ENCODE peak calls at places on chromosomes 4 and X, in four cellular contexts. One of them, this sample, is unnamed.

GRCh38 chrX:111133389-111133788 is 37.4 kb downstream of the PAK3 start:
- DNase-seq in GM23338: no peak
- DNase-seq in HCT116: no peak
- DNase-seq in prostate gland: no peak
- DNase-seq in this sample: no peak

GRCh38 chrX:2150722-2151121 is 350.1 kb downstream of the DHRSX start:
- DNase-seq in GM23338: no peak
- DNase-seq in HCT116: no peak
- DNase-seq in prostate gland: no peak
- DNase-seq in this sample: no peak

GRCh38 chr4:119632216-119632615 is 3.6 kb upstream of the PDE5A start:
- DNase-seq in HCT116: no peak
- DNase-seq in prostate gland: no peak
- DNase-seq in GM23338: no peak
- DNase-seq in this sample: no peak

GRCh38 chr4:24209131-24209530 is 319.3 kb upstream of the PPARGC1A start:
- DNase-seq in GM23338: no peak
- DNase-seq in prostate gland: no peak
- DNase-seq in HCT116: no peak
- DNase-seq in this sample: no peak

GRCh38 chrX:143437439-143437838 is 79.8 kb downstream of the SPANXN3 start:
- DNase-seq in HCT116: no peak
- DNase-seq in prostate gland: no peak
- DNase-seq in GM23338: peak; percentile 53
- DNase-seq in this sample: peak; percentile 1

GRCh38 chr4:94523033-94523590 is 71.4 kb downstream of the PDLIM5 start:
- DNase-seq in prostate gland: no peak
- DNase-seq in GM23338: no peak
- DNase-seq in HCT116: no peak
- DNase-seq in this sample: no peak

GRCh38 chrX:41720125-41720780 is 3.7 kb upstream of the GPR82 start:
- DNase-seq in GM23338: no peak
- DNase-seq in prostate gland: no peak
- DNase-seq in HCT116: no peak
- DNase-seq in this sample: no peak

GRCh38 chr4:683247-683897 is 5.6 kb downstream of the SLC49A3 start:
- DNase-seq in HCT116: no peak
- DNase-seq in GM23338: no peak
- DNase-seq in prostate gland: no peak
- DNase-seq in this sample: no peak

GRCh38 chr4:110510955-110511544 is 35.1 kb downstream of the ENPEP start:
- DNase-seq in HCT116: peak; percentile 56
- DNase-seq in GM23338: peak; percentile 78
- DNase-seq in prostate gland: no peak
- DNase-seq in this sample: no peak

GRCh38 chrX:16444353-16444752 is 205.6 kb upstream of the S100G start:
- DNase-seq in HCT116: no peak
- DNase-seq in GM23338: no peak
- DNase-seq in prostate gland: no peak
- DNase-seq in this sample: no peak

GRCh38 chrX:121161501-121161933 is 114.1 kb downstream of the GLUD2 start:
- DNase-seq in HCT116: no peak
- DNase-seq in GM23338: peak; percentile 0
- DNase-seq in prostate gland: no peak
- DNase-seq in this sample: no peak

GRCh38 chr4:101730291-101731117 is 60.0 kb upstream of the BANK1 start:
- DNase-seq in prostate gland: peak; percentile 63
- DNase-seq in HCT116: peak; percentile 78
- DNase-seq in GM23338: peak; percentile 81
- DNase-seq in this sample: peak; percentile 67

GRCh38 chr4:38574559-38575333 is 89.3 kb upstream of the KLF3 start:
- DNase-seq in HCT116: no peak
- DNase-seq in GM23338: no peak
- DNase-seq in prostate gland: no peak
- DNase-seq in this sample: no peak

GRCh38 chrX:48558270-48558669 is 16.0 kb upstream of the RBM3 start:
- DNase-seq in GM23338: no peak
- DNase-seq in prostate gland: no peak
- DNase-seq in HCT116: no peak
- DNase-seq in this sample: no peak

GRCh38 chr4:106763044-106763443 is 273.1 kb downstream of the DKK2 start:
- DNase-seq in GM23338: peak; percentile 5
- DNase-seq in HCT116: no peak
- DNase-seq in prostate gland: no peak
- DNase-seq in this sample: no peak

DNA sequence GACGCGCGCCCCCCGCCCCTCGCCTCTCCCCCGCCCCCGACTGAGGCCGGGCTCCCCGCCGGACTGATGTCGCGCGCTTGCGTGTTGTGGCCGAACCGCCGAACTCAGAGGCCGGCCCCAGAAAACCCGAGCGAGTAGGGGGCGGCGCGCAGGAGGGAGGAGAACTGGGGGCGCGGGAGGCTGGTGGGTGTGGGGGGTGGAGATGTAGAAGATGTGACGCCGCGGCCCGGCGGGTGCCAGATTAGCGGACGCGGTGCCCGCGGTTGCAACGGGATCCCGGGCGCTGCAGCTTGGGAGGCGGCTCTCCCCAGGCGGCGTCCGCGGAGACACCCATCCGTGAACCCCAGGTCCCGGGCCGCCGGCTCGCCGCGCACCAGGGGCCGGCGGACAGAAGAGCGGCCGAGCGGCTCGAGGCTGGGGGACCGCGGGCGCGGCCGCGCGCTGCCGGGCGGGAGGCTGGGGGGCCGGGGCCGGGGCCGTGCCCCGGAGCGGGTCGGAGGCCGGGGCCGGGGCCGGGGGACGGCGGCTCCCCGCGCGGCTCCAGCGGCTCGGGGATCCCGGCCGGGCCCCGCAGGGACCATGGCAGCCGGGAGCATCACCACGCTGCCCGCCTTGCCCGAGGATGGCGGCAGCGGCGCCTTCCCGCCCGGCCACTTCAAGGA is at the start of gene FGF2:
- DNase-seq in HCT116: no peak
- DNase-seq in GM23338: peak; percentile 84
- DNase-seq in prostate gland: peak; percentile 12
- DNase-seq in this sample: no peak
- TF ChIP-seq POLR2AphosphoS5 in HCT116: no peak
- TF ChIP-seq POLR2AphosphoS5 in GM23338: peak; percentile 61
- TF ChIP-seq POLR2AphosphoS5 in prostate gland: no peak
- TF ChIP-seq POLR2AphosphoS5 in this sample: no peak

DNA sequence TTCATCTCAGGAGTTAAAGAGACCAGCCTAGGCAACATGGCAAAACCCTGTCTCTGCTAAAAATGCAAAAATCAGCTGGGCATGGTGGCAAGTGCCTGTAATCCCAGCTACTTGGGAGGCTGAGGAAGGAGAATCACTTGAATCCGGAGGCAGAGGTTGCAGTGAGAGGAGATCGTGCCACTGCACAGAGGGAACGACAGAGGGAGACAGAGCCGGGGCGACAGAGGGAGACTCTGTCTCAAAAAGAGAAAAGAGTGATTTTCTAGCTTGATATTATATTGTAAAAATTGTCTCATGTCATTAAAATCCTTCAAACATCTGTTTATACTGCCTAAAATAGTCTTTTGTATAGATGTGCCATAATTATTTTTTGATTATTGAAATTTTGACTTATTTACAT is 225.4 kb upstream of the AGA start:
- DNase-seq in prostate gland: no peak
- DNase-seq in GM23338: no peak
- DNase-seq in HCT116: no peak
- DNase-seq in this sample: no peak
- TF ChIP-seq CTCF in prostate gland: no peak
- TF ChIP-seq CTCF in GM23338: peak; percentile 58
- TF ChIP-seq CTCF in HCT116: peak; percentile 13
- TF ChIP-seq CTCF in this sample: no peak

DNA sequence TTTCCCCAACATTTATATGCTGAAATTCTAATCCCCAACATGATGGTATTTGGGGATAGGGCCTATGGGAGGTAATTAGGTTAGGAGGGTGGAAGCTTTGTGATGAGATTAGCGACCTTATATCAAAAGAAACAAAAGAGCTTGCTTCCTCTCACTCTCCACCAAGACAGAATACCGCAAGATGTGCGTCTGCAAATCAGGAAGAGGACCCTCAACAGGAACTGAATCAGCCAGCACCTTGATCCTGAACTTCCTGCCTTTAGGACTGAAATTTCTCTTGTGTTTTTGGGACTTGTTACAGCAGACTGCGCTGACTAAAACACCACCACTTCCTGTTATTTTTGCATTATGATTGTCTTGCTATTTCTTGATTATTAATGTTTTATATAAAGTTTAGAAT is 1889.4 kb downstream of the C4orf33 start:
- DNase-seq in GM23338: peak; percentile 3
- DNase-seq in HCT116: no peak
- DNase-seq in prostate gland: no peak
- DNase-seq in this sample: no peak
- TF ChIP-seq POLR2AphosphoS5 in GM23338: no peak
- TF ChIP-seq POLR2AphosphoS5 in HCT116: no peak
- TF ChIP-seq POLR2AphosphoS5 in prostate gland: no peak
- TF ChIP-seq POLR2AphosphoS5 in this sample: no peak

GRCh38 chrX:79592259-79592658 is 225.1 kb upstream of the ITM2A start:
- DNase-seq in GM23338: peak; percentile 2
- DNase-seq in HCT116: no peak
- DNase-seq in prostate gland: no peak
- DNase-seq in this sample: no peak
- TF ChIP-seq CTCF in GM23338: peak; percentile 12
- TF ChIP-seq CTCF in HCT116: no peak
- TF ChIP-seq CTCF in prostate gland: no peak
- TF ChIP-seq CTCF in this sample: no peak

DNA sequence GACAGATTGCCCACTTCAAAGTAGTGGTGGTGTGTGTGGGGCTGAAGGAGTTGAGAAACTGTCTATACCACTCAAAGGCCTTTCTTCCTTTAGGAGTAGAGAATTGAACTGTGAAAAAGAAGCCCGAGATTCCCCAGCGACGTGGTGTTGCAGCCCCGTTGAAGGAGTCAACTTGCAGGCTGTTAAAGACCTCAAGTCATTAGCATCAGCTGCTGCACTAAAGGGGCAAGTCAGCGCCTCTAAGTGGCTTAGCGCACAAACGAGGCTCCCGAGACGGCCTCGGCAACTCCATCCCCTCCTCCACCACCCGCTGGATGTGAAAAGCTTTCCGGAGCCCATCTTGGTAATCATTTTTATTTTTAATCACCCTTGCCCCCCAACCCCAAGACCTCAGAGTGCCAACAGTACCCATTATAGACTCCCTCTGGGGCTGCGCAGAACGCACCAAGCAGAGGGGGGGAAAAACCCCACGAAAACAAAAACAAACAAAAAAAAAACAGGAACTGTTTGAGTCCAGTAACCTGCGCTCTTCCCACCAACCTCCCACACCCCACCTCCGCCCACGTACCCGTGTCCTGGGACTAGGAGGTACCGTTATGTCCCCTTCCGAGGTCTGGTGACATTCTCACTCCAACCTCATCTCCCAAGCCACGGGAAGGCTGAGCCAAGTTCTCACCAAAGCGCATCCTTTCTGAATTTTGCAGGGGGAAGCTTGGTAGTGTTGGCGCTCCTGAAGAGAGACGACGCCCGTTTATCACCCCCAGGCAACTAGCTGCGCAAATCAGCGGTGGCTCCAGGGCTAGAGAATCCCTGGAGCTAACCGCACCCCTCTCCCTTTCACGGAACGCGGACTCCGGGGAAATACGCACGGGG is 808 bp upstream of the PRDM8 start:
- DNase-seq in prostate gland: no peak
- DNase-seq in HCT116: no peak
- DNase-seq in GM23338: peak; percentile 86
- DNase-seq in this sample: no peak
- TF ChIP-seq POLR2AphosphoS5 in prostate gland: no peak
- TF ChIP-seq POLR2AphosphoS5 in HCT116: no peak
- TF ChIP-seq POLR2AphosphoS5 in GM23338: peak; percentile 77
- TF ChIP-seq POLR2AphosphoS5 in this sample: no peak

GRCh38 chrX:108199041-108199440 is 107.5 kb downstream of the ATG4A start:
- DNase-seq in prostate gland: no peak
- DNase-seq in HCT116: no peak
- DNase-seq in GM23338: no peak
- DNase-seq in this sample: no peak

GRCh38 chrX:108198420-108198819 is 106.8 kb downstream of the ATG4A start:
- DNase-seq in GM23338: no peak
- DNase-seq in HCT116: no peak
- DNase-seq in prostate gland: no peak
- DNase-seq in this sample: no peak

GRCh38 chrX:108203540-108203939 is 112.0 kb downstream of the ATG4A start:
- DNase-seq in GM23338: no peak
- DNase-seq in HCT116: no peak
- DNase-seq in prostate gland: no peak
- DNase-seq in this sample: no peak

DNA sequence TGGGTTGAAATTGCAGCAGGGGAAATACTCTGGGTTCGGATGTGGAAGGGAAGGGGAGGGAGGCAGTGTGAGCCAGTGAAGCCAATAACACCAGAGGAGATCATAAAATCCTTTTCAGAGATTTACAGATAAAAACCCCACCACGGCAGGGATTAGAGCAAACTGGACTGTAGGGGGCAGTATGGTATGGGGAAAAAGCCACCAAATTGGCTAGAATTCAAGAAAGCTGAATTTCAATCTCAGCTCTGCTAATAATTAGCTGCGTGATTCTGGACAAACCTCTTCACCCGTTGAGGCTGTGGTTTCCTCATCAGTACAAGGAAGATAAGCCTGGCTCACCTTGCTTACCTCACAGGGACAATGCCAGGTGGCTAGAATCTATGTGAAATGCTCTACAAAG is 108.1 kb downstream of the ATG4A start:
- DNase-seq in GM23338: peak; percentile 58
- DNase-seq in prostate gland: no peak
- DNase-seq in HCT116: peak; percentile 27
- DNase-seq in this sample: peak; percentile 2
- TF ChIP-seq CTCF in GM23338: peak; percentile 66
- TF ChIP-seq CTCF in prostate gland: no peak
- TF ChIP-seq CTCF in HCT116: peak; percentile 55
- TF ChIP-seq CTCF in this sample: no peak